ENCODE peak calls at places on chromosomes 12 and 14, in five cellular contexts. Q is PC-3, Z is thyroid gland, X is tibial artery, V is OCI-LY7. W is an unnamed sample.

GRCh38 chr12:67752226-67752732 is 103.7 kb downstream of the DYRK2 start:
- DNase-seq in X (no peak), Z (no peak), V (no peak), Q (peak), W (no peak)

GRCh38 chr12:1013618-1014489 is 22.8 kb downstream of the ERC1 start:
- DNase-seq in X (peak), Q (peak), V (no peak), Z (no peak), W (no peak)

GRCh38 chr14:71324767-71325272 is 417.6 kb downstream of the PCNX1 start:
- DNase-seq in Q (no peak), V (peak), Z (no peak), X (no peak), W (no peak)

GRCh38 chr12:9122166-9122609 is 6.5 kb upstream of the A2M start:
- DNase-seq in Z (no peak), Q (no peak), X (no peak), V (no peak), W (no peak)

GRCh38 chr14:58772814-58773620 is 135.3 kb downstream of the DACT1 start:
- DNase-seq in X (no peak), Z (no peak), V (no peak), Q (no peak), W (no peak)

GRCh38 chr12:95736631-95737030 is 53.9 kb downstream of the NTN4 start:
- DNase-seq in X (peak), V (no peak), Q (no peak), Z (no peak), W (no peak)

GRCh38 chr12:56645201-56645716 is 525 bp downstream of the ATP5F1B start:
- DNase-seq in Q (no peak), Z (peak), X (peak), V (peak), W (no peak)

GRCh38 chr12:66393890-66394289 is 91.6 kb downstream of the HELB start:
- DNase-seq in Z (no peak), V (no peak), X (no peak), Q (no peak), W (no peak)

GRCh38 chr12:3200032-3200617 is 122.9 kb downstream of the TSPAN9 start:
- DNase-seq in Q (peak), Z (peak), X (no peak), V (no peak), W (peak)

GRCh38 chr14:88354358-88354757 is 31.1 kb upstream of the SPATA7 start:
- DNase-seq in V (no peak), X (no peak), Q (no peak), Z (no peak), W (no peak)

GRCh38 chr14:24430682-24431568 is 1.2 kb downstream of the KHNYN start:
- DNase-seq in Q (peak), Z (peak), V (peak), X (no peak), W (peak)

GRCh38 chr14:71731096-71731495 is 201.1 kb upstream of the RGS6 start:
- DNase-seq in Q (no peak), X (no peak), Z (no peak), V (no peak), W (no peak)

GRCh38 chr14:38238332-38238731 is 17.6 kb downstream of the CLEC14A start:
- DNase-seq in V (no peak), X (no peak), Q (peak), Z (no peak), W (no peak)

GRCh38 chr12:3367750-3368444 is 123.1 kb upstream of the PRMT8 start:
- DNase-seq in V (no peak), Z (no peak), X (no peak), Q (no peak), W (no peak)

GRCh38 chr14:103716091-103716801 is 636 bp downstream of the ZFYVE21 start:
- DNase-seq in Z (peak), V (no peak), Q (no peak), X (no peak), W (peak)

GRCh38 chr14:31990183-31990862 is 86.8 kb upstream of the ARHGAP5 start:
- DNase-seq in V (no peak), Z (no peak), X (no peak), Q (no peak), W (no peak)

GRCh38 chr14:26598081-26598671 is 343 bp upstream of the NOVA1 start:
- DNase-seq in X (peak), Q (peak), Z (peak), V (no peak), W (peak)

GRCh38 chr14:58668848-58669480 is 31.2 kb downstream of the DACT1 start:
- DNase-seq in X (no peak), Z (no peak), V (no peak), Q (no peak), W (no peak)

GRCh38 chr14:100554082-100554677 is 33.0 kb downstream of the BEGAIN start:
- DNase-seq in Z (no peak), Q (no peak), V (no peak), X (no peak), W (peak)

GRCh38 chr14:38567728-38568127 is 311.8 kb upstream of the CLEC14A start:
- DNase-seq in X (no peak), Q (no peak), V (no peak), Z (no peak), W (no peak)

GRCh38 chr12:26205298-26205697 is 9.9 kb downstream of the SSPN start:
- DNase-seq in X (no peak), Q (no peak), V (no peak), Z (no peak), W (no peak)

GRCh38 chr12:123897221-123897620 is 75.4 kb downstream of the CCDC92 start:
- DNase-seq in Z (no peak), Q (peak), X (no peak), V (no peak), W (no peak)

GRCh38 chr12:96570579-96570978 is 81.2 kb downstream of the CFAP54 start:
- DNase-seq in Q (no peak), Z (no peak), V (no peak), X (no peak), W (no peak)

GRCh38 chr14:64476438-64476837 is 11.1 kb downstream of the AKAP5 start:
- DNase-seq in Q (no peak), V (no peak), X (no peak), Z (no peak), W (no peak)

GRCh38 chr14:22047105-22047504 is 373.5 kb upstream of the OR4E1 start:
- DNase-seq in Z (peak), Q (peak), X (no peak), V (peak), W (no peak)
- TF ChIP-seq CTCF in Z (peak), Q (peak), X (no peak), V (peak), W (no peak)

GRCh38 chr14:105053421-105053820 is 11.8 kb downstream of the GPR132 start:
- DNase-seq in X (no peak), Z (no peak), V (no peak), Q (no peak), W (no peak)

GRCh38 chr14:105049753-105050550 is 15.3 kb downstream of the GPR132 start:
- DNase-seq in Z (no peak), Q (no peak), V (no peak), X (peak), W (no peak)

GRCh38 chr14:105052110-105052458 is 13.1 kb downstream of the GPR132 start:
- DNase-seq in X (no peak), Z (no peak), Q (no peak), V (no peak), W (no peak)

GRCh38 chr14:105050551-105050897 is 14.7 kb downstream of the GPR132 start:
- DNase-seq in X (peak), Q (peak), V (no peak), Z (peak), W (no peak)

GRCh38 chr14:105051182-105052109 is 13.8 kb downstream of the GPR132 start:
- DNase-seq in V (no peak), Z (no peak), X (no peak), Q (no peak), W (no peak)
- H3K27ac ChIP-seq in V (no peak), Z (no peak), X (no peak), Q (no peak), W (no peak)

DNA sequence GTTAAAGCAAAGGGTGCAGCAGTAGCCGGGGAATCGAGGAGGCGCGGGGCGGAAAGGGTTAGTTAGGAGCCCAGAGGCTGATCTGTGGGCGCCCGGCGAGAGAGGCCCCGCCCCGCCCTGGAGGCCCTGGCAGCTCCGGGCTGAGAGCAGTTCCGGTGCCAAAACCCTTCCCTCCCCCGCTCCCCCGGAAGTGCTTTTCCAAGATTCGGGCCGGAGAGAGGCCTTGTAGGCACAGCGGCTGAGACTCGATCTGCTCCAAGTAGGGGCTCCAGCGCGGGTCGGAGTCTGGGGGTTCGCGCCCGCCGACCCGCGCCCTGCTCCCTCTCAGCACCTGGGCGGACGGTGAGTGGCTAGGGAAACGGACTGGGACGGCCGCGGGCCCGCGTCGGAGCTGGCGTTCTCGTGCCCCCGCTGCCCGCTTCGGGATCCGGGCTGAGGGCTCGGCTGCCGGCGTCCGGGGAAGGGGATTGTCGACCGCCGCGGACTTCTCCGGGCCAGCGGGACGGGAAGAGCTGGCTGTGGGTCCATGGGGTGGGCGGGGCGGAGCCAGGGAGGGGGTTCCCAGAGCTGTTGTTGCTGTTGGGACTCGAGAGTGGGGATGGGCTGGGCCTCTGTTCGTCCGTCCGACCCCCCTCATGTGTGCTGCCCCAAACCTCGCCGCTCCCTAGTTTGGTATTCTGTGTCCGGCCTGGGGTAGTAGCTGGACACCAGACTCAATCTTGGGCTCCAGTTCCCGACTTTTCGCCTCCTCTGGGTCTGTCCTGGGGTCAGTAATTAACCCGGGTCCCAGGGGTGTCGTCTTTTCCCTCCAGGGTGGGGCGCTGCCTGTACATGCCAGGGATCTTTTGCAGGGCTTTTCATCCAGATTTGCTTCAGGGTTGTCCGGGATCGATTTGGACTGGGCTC is at the start of gene FRS2:
- DNase-seq in X (peak), V (peak), Z (peak), Q (peak), W (peak)
- TF ChIP-seq CTCF in X (peak), V (peak), Z (peak), Q (peak), W (no peak)

GRCh38 chr12:46402451-46402850 is 29.9 kb upstream of the SLC38A2 start:
- DNase-seq in Q (peak), Z (no peak), V (no peak), X (peak), W (peak)

GRCh38 chr12:46401703-46402102 is 29.1 kb upstream of the SLC38A2 start:
- DNase-seq in X (peak), V (no peak), Q (no peak), Z (no peak), W (peak)

GRCh38 chr12:46404225-46404631 is 31.7 kb upstream of the SLC38A2 start:
- DNase-seq in Z (no peak), V (no peak), X (no peak), Q (no peak), W (no peak)

GRCh38 chr12:46403732-46404097 is 31.1 kb upstream of the SLC38A2 start:
- DNase-seq in Z (no peak), Q (no peak), X (no peak), V (no peak), W (no peak)

GRCh38 chr12:46402861-46403731 is 30.5 kb upstream of the SLC38A2 start:
- DNase-seq in Q (peak), V (no peak), Z (no peak), X (no peak), W (no peak)
- H3K27ac ChIP-seq in Q (peak), V (no peak), Z (no peak), X (peak), W (peak)

GRCh38 chr12:20142956-20143355 is 225.4 kb upstream of the PDE3A start:
- DNase-seq in V (peak), Q (no peak), Z (no peak), X (no peak), W (no peak)
- TF ChIP-seq CTCF in V (peak), Q (peak), Z (no peak), X (no peak), W (no peak)

DNA sequence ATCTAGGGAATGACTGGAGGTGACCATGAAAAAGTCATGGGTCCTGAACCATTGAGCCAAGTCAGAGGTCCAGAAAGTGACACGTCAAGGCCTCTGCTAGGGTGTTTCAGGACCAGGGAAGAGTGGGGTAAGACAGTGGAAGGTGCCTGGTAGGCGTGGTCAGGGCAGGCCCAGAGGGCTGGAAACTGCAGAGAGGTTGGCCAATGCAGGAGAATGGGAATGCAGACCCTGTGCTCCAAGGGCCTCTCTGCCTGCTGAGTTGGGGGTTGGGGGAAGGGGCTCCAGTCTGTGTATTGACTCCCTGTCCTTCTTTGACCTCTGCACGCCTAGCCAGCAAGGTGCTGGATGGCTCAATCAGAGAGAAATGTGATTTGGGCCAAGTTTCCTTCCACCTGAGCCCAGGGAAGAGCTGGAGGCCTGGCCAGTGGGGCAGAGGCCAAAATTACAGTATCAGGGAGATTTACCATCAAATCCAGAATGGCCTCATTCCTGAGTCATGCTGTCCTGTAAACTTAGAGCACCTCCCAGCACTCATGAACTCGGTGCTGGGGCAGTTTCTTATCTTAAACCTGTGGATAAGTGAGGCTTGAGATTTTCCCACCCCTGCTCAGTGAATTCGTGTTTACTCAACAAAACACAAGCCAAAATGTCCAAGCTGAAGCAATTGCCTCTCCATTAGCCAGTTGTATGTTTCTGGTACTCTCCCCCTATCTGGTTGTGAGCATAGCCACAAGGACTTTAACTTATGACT is 24.4 kb downstream of the IRF2BPL start:
- DNase-seq in Q (peak), Z (peak), V (no peak), X (no peak), W (no peak)
- H3K27ac ChIP-seq in Q (peak), Z (peak), V (no peak), X (no peak), W (no peak)

GRCh38 chr12:46354799-46355194 is 17.8 kb downstream of the SLC38A2 start:
- DNase-seq in X (no peak), Q (no peak), Z (no peak), V (no peak), W (no peak)

GRCh38 chr12:46351861-46352595 is 20.5 kb downstream of the SLC38A2 start:
- DNase-seq in V (no peak), X (no peak), Z (no peak), Q (no peak), W (no peak)

GRCh38 chr12:46356655-46357437 is 15.7 kb downstream of the SLC38A2 start:
- DNase-seq in X (no peak), V (no peak), Z (no peak), Q (peak), W (no peak)

GRCh38 chr12:46351138-46351537 is 21.4 kb downstream of the SLC38A2 start:
- DNase-seq in Q (no peak), V (no peak), X (no peak), Z (no peak), W (no peak)

DNA sequence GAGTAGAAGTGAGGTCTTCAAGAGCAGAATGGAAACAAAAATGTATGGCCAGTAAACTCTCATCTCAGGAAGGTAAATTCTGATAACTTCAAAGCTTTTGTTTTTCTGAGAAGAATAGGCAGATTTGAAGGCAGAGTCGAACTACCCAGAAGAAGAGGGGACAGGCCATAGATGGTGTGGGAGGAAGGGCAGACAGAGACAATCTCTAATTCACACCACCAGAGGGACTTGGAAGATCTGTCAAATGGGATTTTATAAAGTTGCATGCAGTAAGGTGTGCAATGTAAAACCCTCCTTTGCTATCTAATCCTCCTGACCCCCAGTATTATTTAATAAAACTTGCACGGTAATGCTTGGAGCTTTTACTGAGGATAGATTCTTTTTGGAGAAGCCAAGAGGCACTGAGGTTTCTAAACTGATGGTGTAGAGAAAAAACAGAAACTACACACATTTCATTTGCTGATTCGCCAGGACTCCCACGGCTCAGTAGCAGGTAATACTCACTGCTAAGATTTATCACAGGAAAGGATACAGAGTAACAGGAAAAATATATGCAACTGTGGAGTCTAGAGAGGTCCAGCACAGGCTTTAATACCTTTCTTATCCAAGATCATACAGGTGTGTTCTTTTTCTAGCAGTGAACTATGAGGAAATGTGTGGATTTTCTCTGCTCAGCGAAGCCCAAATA is 18.3 kb downstream of the SLC38A2 start:
- DNase-seq in Z (no peak), V (peak), Q (no peak), X (no peak), W (no peak)
- TF ChIP-seq CTCF in Z (no peak), V (peak), Q (peak), X (no peak), W (no peak)

GRCh38 chr12:127830730-127831129 is 436.2 kb upstream of the TMEM132C start:
- DNase-seq in V (no peak), X (no peak), Q (no peak), Z (no peak), W (no peak)
- H3K27ac ChIP-seq in V (no peak), X (no peak), Q (no peak), Z (no peak), W (no peak)

DNA sequence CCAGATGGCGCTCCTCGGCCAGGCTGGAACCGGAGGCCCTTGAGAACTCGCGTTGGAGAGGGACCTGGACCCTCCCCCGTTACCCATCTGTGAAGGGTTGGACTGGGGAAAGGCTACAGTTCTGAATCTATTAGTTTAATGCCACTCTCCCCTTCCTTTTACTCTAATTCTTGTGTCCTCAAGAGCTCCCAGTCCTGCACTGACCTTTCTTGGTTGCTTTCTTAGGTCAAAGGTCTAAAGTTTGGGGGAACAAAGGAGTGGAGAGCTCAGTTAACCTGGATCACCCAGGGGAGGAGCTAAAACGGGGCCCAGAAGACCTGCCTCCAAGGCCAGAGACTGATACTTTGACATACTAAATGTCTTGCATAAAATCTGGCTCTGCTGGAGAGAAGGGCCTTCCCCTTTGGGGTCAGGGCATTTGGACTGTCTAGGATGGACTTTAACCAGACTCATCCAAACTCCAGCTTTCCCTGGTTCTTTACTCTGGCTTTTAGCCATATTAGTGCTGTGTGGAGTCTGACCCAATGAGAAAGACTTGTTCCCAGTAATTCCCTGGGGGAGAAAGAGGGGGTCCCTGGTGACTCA is 923 bp upstream of the MLF2 start:
- DNase-seq in V (no peak), X (no peak), Z (no peak), Q (no peak), W (peak)
- TF ChIP-seq CTCF in V (peak), X (no peak), Z (peak), Q (peak), W (no peak)

DNA sequence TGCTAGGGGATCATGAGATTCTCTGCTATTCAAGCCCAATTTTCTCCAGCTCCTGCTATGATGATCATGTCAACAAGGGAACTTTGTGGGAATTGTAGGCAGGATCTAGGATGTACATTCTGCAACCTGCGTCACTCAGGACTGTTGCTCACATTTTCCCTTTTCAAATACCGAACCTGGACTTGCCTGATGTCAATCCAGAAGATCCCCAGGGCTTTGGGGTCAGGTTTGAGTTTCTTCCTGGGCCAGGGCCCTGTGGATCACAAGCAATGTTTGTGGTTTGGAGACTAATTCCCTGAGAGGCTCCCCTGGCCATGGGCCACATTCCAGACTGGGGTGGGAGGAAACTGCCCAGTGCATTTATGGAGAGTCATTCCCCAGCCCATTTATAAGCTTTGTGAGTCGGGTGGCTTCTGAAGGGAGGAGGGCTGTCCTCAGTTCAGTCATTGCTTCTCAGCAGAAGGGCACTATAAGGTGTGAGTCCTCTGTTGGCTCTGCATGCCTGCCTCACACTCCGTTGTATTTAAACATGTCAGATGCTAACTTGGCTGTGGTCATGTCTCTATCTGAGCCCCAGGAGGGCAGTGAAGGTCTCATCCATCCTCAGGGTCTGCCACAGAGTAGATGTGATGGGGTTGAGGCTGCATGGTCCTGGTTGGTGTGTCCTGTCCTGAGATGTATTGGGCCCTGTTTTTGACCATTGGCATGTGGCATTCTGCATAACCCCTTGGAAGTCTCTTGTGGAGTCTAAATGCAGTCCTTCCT is 6.5 kb downstream of the KRT86 start:
- DNase-seq in X (peak), Z (peak), Q (peak), V (no peak), W (no peak)
- H3K27ac ChIP-seq in X (peak), Z (peak), Q (peak), V (no peak), W (no peak)

W was measured in ovary.